ENCODE peak calls at places on chromosomes 7 and 10, in eight cellular contexts. A is osteocyte; O is lung microvascular endothelial cell; B is AG10803; S is tibial nerve; Z is activated T-helper 1 cell treated with anti-CD3 and anti-CD28 coated beads, Interleukin-2, amount 50 U/mL, for 16 hours; C is fibroblast of the aortic adventitia; K is NK-92 treated with Interleukin-12 subunit alpha and Interleukin-12 subunit beta, amount 100 ng/mL, for 24 hours. H is an unnamed sample.

GRCh38 chr10:92695679-92696605 is 6.2 kb downstream of the HHEX start:
- DNase-seq in C (peak), K (no peak), Z (no peak), S (no peak), A (no peak), B (peak), O (peak), H (no peak)

GRCh38 chr10:118531105-118531851 is 64.2 kb downstream of the PRLHR start:
- DNase-seq in B (peak), K (no peak), S (no peak), A (no peak), O (no peak), C (no peak), Z (no peak), H (no peak)

GRCh38 chr7:135441791-135442190 is 68.1 kb downstream of the CNOT4 start:
- DNase-seq in A (no peak), C (peak), B (peak), K (no peak), S (no peak), O (peak), Z (no peak), H (no peak)

GRCh38 chr7:67105382-67105781 is 108.7 kb downstream of the TYW1 start:
- DNase-seq in Z (no peak), K (no peak), A (no peak), O (no peak), C (peak), B (peak), S (no peak), H (no peak)

GRCh38 chr7:98982686-98983085 is 104.4 kb downstream of the TRRAP start:
- DNase-seq in A (no peak), Z (no peak), K (no peak), C (no peak), S (no peak), O (no peak), B (no peak), H (no peak)

GRCh38 chr10:98128802-98129201 is 5.7 kb upstream of the R3HCC1L start:
- DNase-seq in A (no peak), Z (no peak), B (no peak), K (no peak), C (no peak), S (no peak), O (no peak), H (no peak)

GRCh38 chr10:59805043-59805442 is 51.8 kb upstream of the MRLN start:
- DNase-seq in K (no peak), Z (no peak), A (no peak), O (peak), B (peak), S (no peak), C (no peak), H (no peak)

GRCh38 chr10:77877461-77878344 is 48.9 kb downstream of the DLG5 start:
- DNase-seq in A (no peak), O (peak), C (peak), S (no peak), B (peak), Z (no peak), K (peak), H (no peak)

GRCh38 chr10:71687077-71687476 is 32.5 kb downstream of the C10orf105 start:
- DNase-seq in C (no peak), Z (no peak), S (no peak), B (no peak), K (no peak), A (no peak), O (no peak), H (no peak)

GRCh38 chr10:117411440-117412428 is 36.5 kb upstream of the PDZD8 start:
- DNase-seq in S (no peak), C (no peak), O (no peak), K (no peak), B (no peak), Z (no peak), A (no peak), H (no peak)

GRCh38 chr7:98365863-98366561 is 34.9 kb downstream of the BAIAP2L1 start:
- DNase-seq in K (no peak), S (no peak), Z (no peak), O (peak), C (no peak), A (no peak), B (no peak), H (no peak)

GRCh38 chr7:138478499-138478908 is 18.4 kb downstream of the TRIM24 start:
- DNase-seq in K (no peak), A (no peak), O (no peak), S (no peak), C (no peak), B (no peak), Z (no peak), H (no peak)

GRCh38 chr10:95675403-95676116 is 18.2 kb downstream of the TCTN3 start:
- DNase-seq in O (no peak), Z (no peak), C (no peak), K (no peak), S (no peak), B (no peak), A (no peak), H (no peak)

GRCh38 chr10:49164587-49165188 is 23.5 kb downstream of the TMEM273 start:
- DNase-seq in Z (no peak), C (peak), K (no peak), S (no peak), B (peak), A (no peak), O (peak), H (no peak)

GRCh38 chr10:16441106-16441850 is 4.5 kb downstream of the PTER start:
- DNase-seq in Z (no peak), O (no peak), K (no peak), S (no peak), B (peak), A (no peak), C (peak), H (no peak)

GRCh38 chr10:31262672-31263071 is 56.3 kb upstream of the ZEB1 start:
- DNase-seq in C (peak), K (no peak), S (no peak), A (no peak), Z (no peak), B (peak), O (no peak), H (no peak)

GRCh38 chr10:131774618-131775443 is 126.0 kb upstream of the PPP2R2D start:
- DNase-seq in A (peak), S (no peak), C (no peak), Z (no peak), K (no peak), B (no peak), O (no peak), H (no peak)

GRCh38 chr7:106968160-106968559 is 76.3 kb upstream of the PRKAR2B start:
- DNase-seq in B (no peak), C (no peak), A (no peak), Z (no peak), K (no peak), S (no peak), O (no peak), H (no peak)

GRCh38 chr10:109412353-109412752 is 511.0 kb downstream of the XPNPEP1 start:
- DNase-seq in K (no peak), S (no peak), O (no peak), A (no peak), B (no peak), C (no peak), Z (no peak), H (no peak)

GRCh38 chr7:146956323-146956722 is 839.7 kb downstream of the CNTNAP2 start:
- DNase-seq in A (no peak), K (no peak), B (no peak), C (no peak), S (no peak), Z (no peak), O (no peak), H (no peak)

GRCh38 chr7:16293669-16294425 is 127.5 kb downstream of the CRPPA start:
- DNase-seq in B (no peak), O (no peak), S (no peak), A (no peak), Z (no peak), C (no peak), K (no peak), H (no peak)

GRCh38 chr10:91163709-91164474 is 56.6 kb upstream of the PCGF5 start:
- DNase-seq in O (peak), Z (peak), B (peak), S (peak), A (peak), C (peak), K (no peak), H (peak)

H was measured in tibial artery.